ENCODE peak calls at places on chromosome X, in four cellular contexts. One of them, this sample, is unnamed.

GRCh38 chrX:124256209-124256608 is 76.3 kb upstream of the TEX13D start:
- DNase-seq in brain microvascular endothelial cell: no peak
- DNase-seq in ovary: no peak
- DNase-seq in mesothelial cell of epicardium: no peak
- DNase-seq in this sample: no peak

GRCh38 chrX:71976753-71977152 is 66.1 kb downstream of the NHSL2 start:
- DNase-seq in brain microvascular endothelial cell: no peak
- DNase-seq in ovary: no peak
- DNase-seq in mesothelial cell of epicardium: no peak
- DNase-seq in this sample: no peak

GRCh38 chrX:45765281-45765680 is 564.6 kb upstream of the DIPK2B start:
- DNase-seq in brain microvascular endothelial cell: no peak
- DNase-seq in ovary: no peak
- DNase-seq in mesothelial cell of epicardium: no peak
- DNase-seq in this sample: no peak

GRCh38 chrX:150482537-150483217 is 85.7 kb upstream of the MTM1 start:
- DNase-seq in brain microvascular endothelial cell: peak
- DNase-seq in ovary: no peak
- DNase-seq in mesothelial cell of epicardium: no peak
- DNase-seq in this sample: no peak

GRCh38 chrX:119579414-119579813 is 5.1 kb downstream of the UBE2A start:
- DNase-seq in brain microvascular endothelial cell: no peak
- DNase-seq in ovary: no peak
- DNase-seq in mesothelial cell of epicardium: no peak
- DNase-seq in this sample: no peak

GRCh38 chrX:45063319-45064095 is 137.2 kb downstream of the DIPK2B start:
- DNase-seq in brain microvascular endothelial cell: peak
- DNase-seq in ovary: no peak
- DNase-seq in mesothelial cell of epicardium: no peak
- DNase-seq in this sample: no peak

GRCh38 chrX:38807873-38808272 is 6.6 kb downstream of the MID1IP1 start:
- DNase-seq in brain microvascular endothelial cell: no peak
- DNase-seq in ovary: no peak
- DNase-seq in mesothelial cell of epicardium: no peak
- DNase-seq in this sample: no peak

GRCh38 chrX:38271154-38271716 is 50.6 kb upstream of the SRPX start:
- DNase-seq in brain microvascular endothelial cell: no peak
- DNase-seq in ovary: no peak
- DNase-seq in mesothelial cell of epicardium: no peak
- DNase-seq in this sample: no peak

GRCh38 chrX:130117166-130117565 is 6.9 kb upstream of the ELF4 start:
- DNase-seq in brain microvascular endothelial cell: no peak
- DNase-seq in ovary: no peak
- DNase-seq in mesothelial cell of epicardium: no peak
- DNase-seq in this sample: no peak
- TF ChIP-seq CTCF in brain microvascular endothelial cell: no peak
- TF ChIP-seq CTCF in ovary: no peak
- TF ChIP-seq CTCF in mesothelial cell of epicardium: no peak
- TF ChIP-seq CTCF in this sample: no peak

GRCh38 chrX:84153538-84153937 is 34.5 kb downstream of the RPS6KA6 start:
- DNase-seq in brain microvascular endothelial cell: no peak
- DNase-seq in ovary: no peak
- DNase-seq in mesothelial cell of epicardium: no peak
- DNase-seq in this sample: no peak
- TF ChIP-seq CTCF in brain microvascular endothelial cell: no peak
- TF ChIP-seq CTCF in ovary: no peak
- TF ChIP-seq CTCF in mesothelial cell of epicardium: no peak
- TF ChIP-seq CTCF in this sample: no peak

DNA sequence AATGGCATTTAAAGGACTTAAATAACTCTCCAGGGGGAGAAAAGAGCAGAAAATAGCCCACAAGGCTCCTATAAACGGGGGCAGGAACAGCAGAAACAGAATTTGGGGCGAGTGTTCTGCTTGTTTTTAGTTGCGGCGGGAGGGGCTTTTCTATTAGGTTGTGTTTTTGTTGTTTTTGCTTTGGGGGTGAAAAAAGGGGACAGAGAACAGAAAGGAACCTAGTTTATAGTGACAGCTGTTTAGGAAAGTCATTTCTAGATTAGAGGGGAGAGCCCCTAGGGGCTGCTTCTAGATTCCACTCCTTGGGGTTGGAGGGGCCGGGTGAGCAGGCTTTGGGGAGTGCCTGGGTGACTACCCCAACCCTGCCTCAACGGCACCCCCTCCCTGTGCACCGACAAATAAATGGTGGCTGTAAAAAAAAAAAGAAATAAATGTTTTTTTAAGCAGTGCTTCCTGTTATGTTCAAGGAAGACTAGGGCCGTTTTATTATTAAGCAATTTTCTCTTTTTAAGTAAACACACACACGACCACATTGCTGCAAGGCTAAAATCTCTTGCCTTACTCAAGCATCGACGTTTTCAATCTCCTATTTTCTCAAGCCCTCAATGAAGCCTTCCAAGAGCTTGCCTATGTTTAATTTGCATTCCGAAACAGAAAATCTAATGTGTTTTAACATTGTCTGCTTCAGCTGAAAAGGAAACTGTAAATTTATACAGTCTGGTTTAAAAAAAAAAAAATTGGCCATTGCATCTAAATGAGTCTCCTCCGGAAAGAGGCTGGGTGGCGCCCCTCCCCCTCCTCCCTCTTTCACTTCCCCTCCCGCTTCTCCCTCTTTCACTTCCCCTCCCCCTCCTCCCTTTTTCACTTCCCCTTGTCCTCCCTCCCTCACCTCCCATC is 123.3 kb upstream of the TBL1X start:
- DNase-seq in brain microvascular endothelial cell: no peak
- DNase-seq in ovary: peak
- DNase-seq in mesothelial cell of epicardium: no peak
- DNase-seq in this sample: peak
- TF ChIP-seq CTCF in brain microvascular endothelial cell: no peak
- TF ChIP-seq CTCF in ovary: no peak
- TF ChIP-seq CTCF in mesothelial cell of epicardium: no peak
- TF ChIP-seq CTCF in this sample: no peak

DNA sequence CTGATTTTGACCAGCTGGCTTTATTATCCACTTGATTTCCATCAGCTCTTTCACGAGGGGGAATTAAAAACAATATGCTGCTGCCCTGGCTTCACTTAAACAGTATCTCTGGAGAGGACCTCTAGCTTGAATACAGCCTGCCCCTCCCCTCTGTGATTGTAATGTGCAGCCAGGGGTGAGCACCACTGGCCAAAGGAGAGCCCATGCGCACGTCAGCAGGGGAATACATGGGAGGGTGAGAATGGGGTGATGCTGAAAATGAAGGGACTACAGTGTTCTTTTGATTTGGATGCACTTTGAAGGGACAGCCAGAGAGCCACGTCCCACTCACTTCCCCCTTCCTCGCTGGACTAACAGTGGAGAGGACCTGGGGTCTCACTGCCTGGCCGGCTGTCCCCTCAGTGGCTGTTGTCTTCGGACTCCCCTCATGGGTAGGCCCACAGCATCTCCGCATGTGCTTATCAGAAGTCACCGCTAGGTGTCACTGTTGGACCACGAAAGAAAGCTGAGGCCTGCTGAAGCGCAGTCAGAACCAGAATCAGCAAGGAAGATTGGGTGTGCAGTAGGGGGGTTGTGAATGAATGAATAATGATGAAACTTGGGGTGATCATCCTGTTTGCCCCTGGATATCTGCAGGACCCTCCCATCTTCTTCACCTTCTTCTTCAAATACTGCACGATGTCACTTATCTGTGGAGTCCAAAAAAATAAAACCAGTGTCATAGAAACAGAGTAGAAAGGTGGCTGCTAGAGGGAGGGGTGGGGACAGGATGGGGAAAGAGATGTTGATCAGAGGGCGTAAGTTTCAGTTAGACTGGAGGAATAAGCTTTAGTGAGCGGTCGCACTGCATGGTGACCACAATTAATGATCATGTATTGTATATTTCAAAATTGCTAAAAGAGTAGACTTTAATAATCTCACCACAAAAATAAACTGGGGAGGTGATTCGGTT is 32.8 kb downstream of the CLCN4 start:
- DNase-seq in brain microvascular endothelial cell: peak
- DNase-seq in ovary: peak
- DNase-seq in mesothelial cell of epicardium: no peak
- DNase-seq in this sample: peak
- TF ChIP-seq CTCF in brain microvascular endothelial cell: peak
- TF ChIP-seq CTCF in ovary: no peak
- TF ChIP-seq CTCF in mesothelial cell of epicardium: peak
- TF ChIP-seq CTCF in this sample: no peak

GRCh38 chrX:135433531-135434257 is 11.9 kb downstream of the SMIM10L2A start:
- DNase-seq in brain microvascular endothelial cell: no peak
- DNase-seq in ovary: peak
- DNase-seq in mesothelial cell of epicardium: no peak
- DNase-seq in this sample: no peak
- TF ChIP-seq CTCF in brain microvascular endothelial cell: no peak
- TF ChIP-seq CTCF in ovary: no peak
- TF ChIP-seq CTCF in mesothelial cell of epicardium: no peak
- TF ChIP-seq CTCF in this sample: no peak

GRCh38 chrX:50801135-50801534 is 12.9 kb downstream of the SHROOM4 start:
- DNase-seq in brain microvascular endothelial cell: no peak
- DNase-seq in ovary: no peak
- DNase-seq in mesothelial cell of epicardium: no peak
- DNase-seq in this sample: no peak
- TF ChIP-seq CTCF in brain microvascular endothelial cell: no peak
- TF ChIP-seq CTCF in ovary: no peak
- TF ChIP-seq CTCF in mesothelial cell of epicardium: no peak
- TF ChIP-seq CTCF in this sample: no peak